ENCODE peak calls at places on chromosome X, in six cellular contexts. W is KG1; P is activated CD8-positive, alpha-beta memory T cell treated with anti-CD3 and anti-CD28 coated beads for 48 hours; S is stimulated activated CD8-positive, alpha-beta memory T cell treated with anti-CD3 and anti-CD28 coated beads, Interleukin-4, amount 100 ng/mL, for 48 hours; F is chondrocyte; J is OCI-M1. G is an unnamed sample.

GRCh38 chrX:9690046-9690445 is 75.6 kb downstream of the GPR143 start:
- DNase-seq in S (no peak), W (no peak), P (no peak), J (no peak), F (no peak), G (no peak)

GRCh38 chrX:110284159-110284558 is 33.7 kb downstream of the AMMECR1 start:
- DNase-seq in S (no peak), W (no peak), F (no peak), P (no peak), J (no peak), G (no peak)

GRCh38 chrX:38277802-38278201 is 49.5 kb downstream of the RPGR start:
- DNase-seq in S (no peak), W (no peak), P (no peak), J (no peak), F (no peak), G (no peak)

GRCh38 chrX:33726281-33727160 is 405.6 kb downstream of the FAM47A start:
- DNase-seq in W (no peak), J (no peak), F (no peak), P (no peak), S (no peak), G (peak; percentile 21)

GRCh38 chrX:40155617-40156471 is 58.1 kb upstream of the BCOR start:
- DNase-seq in F (peak; percentile 81), W (no peak), P (no peak), J (peak; percentile 65), S (no peak), G (no peak)

GRCh38 chrX:130079824-130080406 is 30.4 kb downstream of the ELF4 start:
- DNase-seq in W (peak; percentile 35), F (no peak), P (no peak), J (peak; percentile 81), S (peak; percentile 65), G (peak; percentile 60)

GRCh38 chrX:130726661-130727060 is 176.3 kb downstream of the ENOX2 start:
- DNase-seq in P (no peak), J (no peak), F (no peak), S (no peak), W (no peak), G (no peak)

GRCh38 chrX:76026751-76027150 is 146.1 kb upstream of the PBDC1 start:
- DNase-seq in W (no peak), P (no peak), S (no peak), F (no peak), J (no peak), G (no peak)

GRCh38 chrX:134512566-134512965 is 52.6 kb downstream of the HPRT1 start:
- DNase-seq in J (no peak), W (no peak), P (no peak), S (no peak), F (no peak), G (no peak)

GRCh38 chrX:31279359-31279758 is 207.5 kb upstream of the FTHL17 start:
- DNase-seq in J (no peak), W (no peak), S (no peak), F (no peak), P (no peak), G (no peak)

GRCh38 chrX:131802836-131803626 is 220.1 kb upstream of the STK26 start:
- DNase-seq in S (peak; percentile 42), W (no peak), P (no peak), J (peak; percentile 2), F (no peak), G (no peak)

GRCh38 chrX:44232100-44232499 is 111.4 kb downstream of the EFHC2 start:
- DNase-seq in F (no peak), P (no peak), S (no peak), J (no peak), W (no peak), G (no peak)